ENCODE peak calls at places on chromosomes 11 and 22, in five cellular contexts. R, M, O, F and I are unnamed samples.

GRCh38 chr11:86608251-86608799 is 64.1 kb downstream of the ME3 start:
- DNase-seq in R (no peak), M (peak), O (peak), F (no peak), I (peak)

GRCh38 chr11:74037309-74037708 is 28.4 kb upstream of the UCP3 start:
- DNase-seq in R (no peak), M (peak), O (no peak), F (no peak), I (no peak)

GRCh38 chr11:120065176-120065575 is 72.7 kb downstream of the TRIM29 start:
- DNase-seq in R (no peak), M (no peak), O (no peak), F (peak), I (no peak)

GRCh38 chr22:23147632-23148387 is 2.5 kb downstream of the RAB36 start:
- DNase-seq in R (no peak), M (peak), O (peak), F (no peak), I (no peak)

GRCh38 chr22:31935961-31936635 is 8.2 kb upstream of the YWHAH start:
- DNase-seq in R (no peak), M (no peak), O (no peak), F (no peak), I (no peak)

GRCh38 chr22:26435327-26436093 is 6.5 kb downstream of the ASPHD2 start:
- DNase-seq in R (no peak), M (no peak), O (no peak), F (no peak), I (no peak)

GRCh38 chr11:119721129-119722120 is 7.6 kb downstream of the NECTIN1 start:
- DNase-seq in R (no peak), M (peak), O (peak), F (no peak), I (no peak)

GRCh38 chr11:2806351-2807058 is 79.1 kb downstream of the CDKN1C start:
- DNase-seq in R (no peak), M (no peak), O (no peak), F (peak), I (peak)

GRCh38 chr11:19589567-19590260 is 122.9 kb upstream of the NAV2 start:
- DNase-seq in R (no peak), M (no peak), O (no peak), F (no peak), I (no peak)

GRCh38 chr11:112391086-112391485 is 130.4 kb upstream of the PLET1 start:
- DNase-seq in R (no peak), M (no peak), O (no peak), F (no peak), I (no peak)